ENCODE peak calls at places on chromosomes 3 and 15, in five cellular contexts. T, Q, K, Y and V are unnamed samples.

GRCh38 chr15:60126661-60127060 is 122.5 kb downstream of the FOXB1 start:
- DNase-seq in T (no peak), Q (no peak), K (no peak), Y (peak), V (no peak)

GRCh38 chr3:10357592-10358308 is 36.8 kb upstream of the SEC13 start:
- DNase-seq in T (no peak), Q (peak), K (no peak), Y (peak), V (no peak)

GRCh38 chr3:124916837-124917409 is 17.6 kb downstream of the MUC13 start:
- DNase-seq in T (no peak), Q (no peak), K (no peak), Y (peak), V (no peak)

GRCh38 chr3:133451309-133451708 is 51.5 kb downstream of the BFSP2 start:
- DNase-seq in T (no peak), Q (no peak), K (no peak), Y (no peak), V (no peak)

GRCh38 chr3:33417051-33417673 is 23.0 kb downstream of the UBP1 start:
- DNase-seq in T (no peak), Q (peak), K (no peak), Y (peak), V (no peak)

GRCh38 chr15:64246364-64247189 is 83.8 kb upstream of the PPIB start:
- DNase-seq in T (no peak), Q (peak), K (no peak), Y (peak), V (no peak)

GRCh38 chr3:13173186-13173585 is 100.0 kb upstream of the IQSEC1 start:
- DNase-seq in T (no peak), Q (no peak), K (no peak), Y (no peak), V (no peak)

GRCh38 chr3:54427951-54428871 is 305.9 kb downstream of the CACNA2D3 start:
- DNase-seq in T (no peak), Q (peak), K (no peak), Y (peak), V (no peak)

GRCh38 chr3:6807967-6808588 is 52.8 kb upstream of the GRM7 start:
- DNase-seq in T (no peak), Q (peak), K (no peak), Y (no peak), V (no peak)

GRCh38 chr3:115099115-115099884 is 47.8 kb downstream of the ZBTB20 start:
- DNase-seq in T (no peak), Q (peak), K (no peak), Y (no peak), V (no peak)

GRCh38 chr15:68666812-68667450 is 88.1 kb downstream of the CORO2B start:
- DNase-seq in T (no peak), Q (no peak), K (no peak), Y (no peak), V (no peak)

GRCh38 chr3:186930639-186931486 is 537 bp downstream of the ST6GAL1 start:
- DNase-seq in T (peak), Q (peak), K (peak), Y (peak), V (peak)

GRCh38 chr15:72968531-72968922 is 83.7 kb upstream of the NEO1 start:
- DNase-seq in T (no peak), Q (no peak), K (no peak), Y (no peak), V (no peak)

GRCh38 chr3:179093807-179094206 is 22.2 kb upstream of the ZMAT3 start:
- DNase-seq in T (no peak), Q (peak), K (no peak), Y (no peak), V (no peak)

GRCh38 chr15:31387483-31388118 is 61.0 kb downstream of the KLF13 start:
- DNase-seq in T (no peak), Q (peak), K (no peak), Y (no peak), V (no peak)

GRCh38 chr3:52256622-52257021 is 11.1 kb downstream of the PPM1M start:
- DNase-seq in T (no peak), Q (no peak), K (no peak), Y (no peak), V (no peak)

GRCh38 chr3:87333393-87333892 is 57.1 kb upstream of the POU1F1 start:
- DNase-seq in T (no peak), Q (peak), K (no peak), Y (no peak), V (no peak)

GRCh38 chr3:141659821-141660597 is 78.1 kb upstream of the RNF7 start:
- DNase-seq in T (no peak), Q (peak), K (peak), Y (no peak), V (no peak)

GRCh38 chr3:480070-480469 is 283.5 kb downstream of the CHL1 start:
- DNase-seq in T (no peak), Q (no peak), K (no peak), Y (peak), V (no peak)

GRCh38 chr15:48384616-48385015 is 53.4 kb downstream of the DUT start:
- DNase-seq in T (no peak), Q (no peak), K (no peak), Y (no peak), V (no peak)

GRCh38 chr15:51759557-51760070 is 8.2 kb downstream of the TMOD2 start:
- DNase-seq in T (no peak), Q (peak), K (no peak), Y (peak), V (no peak)

GRCh38 chr3:124246949-124247348 is 255.0 kb upstream of the ROPN1 start:
- DNase-seq in T (no peak), Q (no peak), K (no peak), Y (no peak), V (no peak)

GRCh38 chr3:71585126-71585525 is 1.6 kb upstream of the FOXP1 start:
- DNase-seq in T (no peak), Q (peak), K (no peak), Y (peak), V (no peak)

GRCh38 chr15:52200831-52201365 is 9.7 kb upstream of the GNB5 start:
- DNase-seq in T (no peak), Q (no peak), K (no peak), Y (no peak), V (no peak)

GRCh38 chr3:183826854-183827253 is 1.5 kb upstream of the MAP6D1 start:
- DNase-seq in T (no peak), Q (no peak), K (no peak), Y (no peak), V (no peak)